ENCODE peak calls at places on chromosomes 4 and X, in ten cellular contexts. One of them, this sample, is unnamed.

GRCh38 chr4:145907363-145907762 is 31.3 kb downstream of the ZNF827 start:
- DNase-seq in HFF-Myc: no peak
- DNase-seq in fibroblast of villous mesenchyme: peak
- DNase-seq in mucosa of descending colon: no peak
- DNase-seq in SK-N-SH: no peak
- DNase-seq in fibroblast of lung: no peak
- DNase-seq in transverse colon: no peak
- DNase-seq in OCI-LY7: no peak
- DNase-seq in cardiac fibroblast: no peak
- DNase-seq in Caco-2: no peak
- DNase-seq in this sample: no peak

GRCh38 chrX:140733766-140734342 is 24.3 kb downstream of the LINC00632 start:
- DNase-seq in mucosa of descending colon: no peak
- DNase-seq in SK-N-SH: peak
- DNase-seq in cardiac fibroblast: peak
- DNase-seq in fibroblast of villous mesenchyme: peak
- DNase-seq in fibroblast of lung: peak
- DNase-seq in HFF-Myc: peak
- DNase-seq in Caco-2: peak
- DNase-seq in transverse colon: no peak
- DNase-seq in OCI-LY7: peak
- DNase-seq in this sample: no peak

GRCh38 chr4:111210576-111210975 is 587.7 kb upstream of the PITX2 start:
- DNase-seq in OCI-LY7: no peak
- DNase-seq in transverse colon: no peak
- DNase-seq in HFF-Myc: no peak
- DNase-seq in cardiac fibroblast: no peak
- DNase-seq in fibroblast of lung: no peak
- DNase-seq in SK-N-SH: no peak
- DNase-seq in Caco-2: no peak
- DNase-seq in fibroblast of villous mesenchyme: no peak
- DNase-seq in mucosa of descending colon: no peak
- DNase-seq in this sample: no peak

GRCh38 chr4:180434131-180434895 is 1808.9 kb upstream of the TENM3 start:
- DNase-seq in HFF-Myc: no peak
- DNase-seq in transverse colon: no peak
- DNase-seq in cardiac fibroblast: no peak
- DNase-seq in Caco-2: no peak
- DNase-seq in mucosa of descending colon: no peak
- DNase-seq in OCI-LY7: no peak
- DNase-seq in fibroblast of lung: no peak
- DNase-seq in fibroblast of villous mesenchyme: no peak
- DNase-seq in SK-N-SH: no peak
- DNase-seq in this sample: no peak

GRCh38 chr4:180636696-180637095 is 1606.5 kb upstream of the TENM3 start:
- DNase-seq in mucosa of descending colon: no peak
- DNase-seq in fibroblast of lung: peak
- DNase-seq in fibroblast of villous mesenchyme: no peak
- DNase-seq in OCI-LY7: no peak
- DNase-seq in SK-N-SH: no peak
- DNase-seq in HFF-Myc: no peak
- DNase-seq in Caco-2: no peak
- DNase-seq in transverse colon: no peak
- DNase-seq in cardiac fibroblast: no peak
- DNase-seq in this sample: no peak

GRCh38 chrX:140766024-140766611 is 56.6 kb downstream of the LINC00632 start:
- DNase-seq in Caco-2: peak
- DNase-seq in HFF-Myc: peak
- DNase-seq in fibroblast of lung: peak
- DNase-seq in fibroblast of villous mesenchyme: peak
- DNase-seq in OCI-LY7: peak
- DNase-seq in SK-N-SH: peak
- DNase-seq in cardiac fibroblast: peak
- DNase-seq in transverse colon: peak
- DNase-seq in mucosa of descending colon: no peak
- DNase-seq in this sample: peak

GRCh38 chrX:35841872-35842271 is 43.7 kb downstream of the MAGEB16 start:
- DNase-seq in OCI-LY7: no peak
- DNase-seq in SK-N-SH: no peak
- DNase-seq in HFF-Myc: no peak
- DNase-seq in mucosa of descending colon: no peak
- DNase-seq in transverse colon: no peak
- DNase-seq in fibroblast of villous mesenchyme: no peak
- DNase-seq in cardiac fibroblast: no peak
- DNase-seq in Caco-2: no peak
- DNase-seq in fibroblast of lung: peak
- DNase-seq in this sample: no peak

GRCh38 chr4:137922721-137923120 is 319.4 kb downstream of the SLC7A11 start:
- DNase-seq in Caco-2: no peak
- DNase-seq in cardiac fibroblast: no peak
- DNase-seq in OCI-LY7: no peak
- DNase-seq in mucosa of descending colon: no peak
- DNase-seq in transverse colon: no peak
- DNase-seq in fibroblast of lung: no peak
- DNase-seq in SK-N-SH: no peak
- DNase-seq in fibroblast of villous mesenchyme: no peak
- DNase-seq in HFF-Myc: no peak
- DNase-seq in this sample: no peak

GRCh38 chr4:114926508-114926907 is 186.9 kb downstream of the NDST4 start:
- DNase-seq in mucosa of descending colon: no peak
- DNase-seq in HFF-Myc: no peak
- DNase-seq in fibroblast of villous mesenchyme: no peak
- DNase-seq in cardiac fibroblast: no peak
- DNase-seq in SK-N-SH: no peak
- DNase-seq in transverse colon: no peak
- DNase-seq in Caco-2: no peak
- DNase-seq in fibroblast of lung: no peak
- DNase-seq in OCI-LY7: no peak
- DNase-seq in this sample: no peak

GRCh38 chr4:114921191-114921590 is 192.2 kb downstream of the NDST4 start:
- DNase-seq in cardiac fibroblast: no peak
- DNase-seq in HFF-Myc: no peak
- DNase-seq in SK-N-SH: no peak
- DNase-seq in OCI-LY7: no peak
- DNase-seq in fibroblast of villous mesenchyme: no peak
- DNase-seq in transverse colon: no peak
- DNase-seq in Caco-2: no peak
- DNase-seq in fibroblast of lung: no peak
- DNase-seq in mucosa of descending colon: no peak
- DNase-seq in this sample: no peak

GRCh38 chr4:114922582-114922912 is 190.9 kb downstream of the NDST4 start:
- DNase-seq in SK-N-SH: no peak
- DNase-seq in cardiac fibroblast: no peak
- DNase-seq in transverse colon: no peak
- DNase-seq in mucosa of descending colon: no peak
- DNase-seq in OCI-LY7: no peak
- DNase-seq in Caco-2: no peak
- DNase-seq in HFF-Myc: no peak
- DNase-seq in fibroblast of lung: no peak
- DNase-seq in fibroblast of villous mesenchyme: no peak
- DNase-seq in this sample: no peak

GRCh38 chr4:114924311-114924710 is 189.1 kb downstream of the NDST4 start:
- DNase-seq in fibroblast of lung: no peak
- DNase-seq in OCI-LY7: no peak
- DNase-seq in mucosa of descending colon: no peak
- DNase-seq in transverse colon: no peak
- DNase-seq in HFF-Myc: no peak
- DNase-seq in Caco-2: no peak
- DNase-seq in cardiac fibroblast: no peak
- DNase-seq in fibroblast of villous mesenchyme: no peak
- DNase-seq in SK-N-SH: no peak
- DNase-seq in this sample: no peak

DNA sequence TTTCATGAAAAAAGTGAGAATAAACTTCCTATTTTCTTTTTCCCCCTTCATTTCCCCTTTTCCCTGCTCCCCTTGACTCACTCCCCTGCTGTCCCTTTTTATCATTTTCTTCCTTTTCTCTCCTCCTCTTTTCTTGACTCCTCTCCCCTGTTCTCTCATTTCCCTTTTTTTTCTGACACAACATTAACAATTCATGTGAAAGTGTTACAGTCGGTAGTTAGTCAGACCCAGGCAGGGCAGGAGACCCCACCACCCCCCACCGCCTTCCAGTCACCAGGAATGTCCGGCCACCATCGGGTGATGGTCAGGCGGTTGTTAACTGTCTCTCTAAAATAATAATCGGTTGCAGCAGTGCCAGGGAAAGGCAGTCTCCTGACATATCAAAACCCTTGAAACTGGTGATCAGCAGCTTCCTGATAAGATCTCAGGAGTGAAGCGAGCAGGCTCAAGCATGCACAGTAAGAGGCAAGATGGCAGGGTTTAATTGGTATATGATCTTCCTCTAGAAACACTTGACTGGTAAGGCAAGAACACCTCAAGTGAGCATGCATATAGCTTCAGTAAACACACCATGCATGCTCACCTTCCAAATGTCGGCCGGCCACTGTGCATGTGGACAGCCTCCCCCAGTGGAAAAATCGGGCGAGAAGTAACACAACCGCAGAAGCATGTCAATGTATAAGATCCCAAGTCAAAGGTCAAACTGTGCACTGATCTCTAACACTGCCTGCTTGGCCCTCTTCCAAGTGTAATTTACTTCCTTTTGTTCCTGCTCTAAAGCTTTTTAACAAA is 191.4 kb downstream of the NDST4 start:
- DNase-seq in HFF-Myc: no peak
- DNase-seq in transverse colon: peak
- DNase-seq in Caco-2: no peak
- DNase-seq in fibroblast of villous mesenchyme: no peak
- DNase-seq in SK-N-SH: no peak
- DNase-seq in cardiac fibroblast: no peak
- DNase-seq in OCI-LY7: no peak
- DNase-seq in fibroblast of lung: no peak
- DNase-seq in mucosa of descending colon: peak
- DNase-seq in this sample: no peak
- H3K4me3 ChIP-seq in HFF-Myc: no peak
- H3K4me3 ChIP-seq in transverse colon: no peak
- H3K4me3 ChIP-seq in Caco-2: no peak
- H3K4me3 ChIP-seq in fibroblast of villous mesenchyme: no peak
- H3K4me3 ChIP-seq in SK-N-SH: no peak
- H3K4me3 ChIP-seq in cardiac fibroblast: no peak
- H3K4me3 ChIP-seq in OCI-LY7: no peak
- H3K4me3 ChIP-seq in fibroblast of lung: no peak
- H3K4me3 ChIP-seq in mucosa of descending colon: no peak
- H3K4me3 ChIP-seq in this sample: no peak

GRCh38 chr4:107866726-107867125 is 42.0 kb downstream of the SGMS2 start:
- DNase-seq in transverse colon: no peak
- DNase-seq in cardiac fibroblast: no peak
- DNase-seq in fibroblast of villous mesenchyme: no peak
- DNase-seq in fibroblast of lung: no peak
- DNase-seq in Caco-2: no peak
- DNase-seq in SK-N-SH: no peak
- DNase-seq in HFF-Myc: no peak
- DNase-seq in OCI-LY7: no peak
- DNase-seq in mucosa of descending colon: no peak
- DNase-seq in this sample: no peak

GRCh38 chr4:107876096-107876495 is 51.4 kb downstream of the SGMS2 start:
- DNase-seq in OCI-LY7: no peak
- DNase-seq in cardiac fibroblast: no peak
- DNase-seq in transverse colon: no peak
- DNase-seq in fibroblast of lung: no peak
- DNase-seq in mucosa of descending colon: no peak
- DNase-seq in SK-N-SH: no peak
- DNase-seq in HFF-Myc: no peak
- DNase-seq in fibroblast of villous mesenchyme: peak
- DNase-seq in Caco-2: no peak
- DNase-seq in this sample: no peak

GRCh38 chr4:107870236-107870635 is 45.5 kb downstream of the SGMS2 start:
- DNase-seq in HFF-Myc: no peak
- DNase-seq in OCI-LY7: no peak
- DNase-seq in SK-N-SH: no peak
- DNase-seq in cardiac fibroblast: no peak
- DNase-seq in mucosa of descending colon: no peak
- DNase-seq in transverse colon: no peak
- DNase-seq in fibroblast of villous mesenchyme: no peak
- DNase-seq in fibroblast of lung: no peak
- DNase-seq in Caco-2: no peak
- DNase-seq in this sample: no peak

DNA sequence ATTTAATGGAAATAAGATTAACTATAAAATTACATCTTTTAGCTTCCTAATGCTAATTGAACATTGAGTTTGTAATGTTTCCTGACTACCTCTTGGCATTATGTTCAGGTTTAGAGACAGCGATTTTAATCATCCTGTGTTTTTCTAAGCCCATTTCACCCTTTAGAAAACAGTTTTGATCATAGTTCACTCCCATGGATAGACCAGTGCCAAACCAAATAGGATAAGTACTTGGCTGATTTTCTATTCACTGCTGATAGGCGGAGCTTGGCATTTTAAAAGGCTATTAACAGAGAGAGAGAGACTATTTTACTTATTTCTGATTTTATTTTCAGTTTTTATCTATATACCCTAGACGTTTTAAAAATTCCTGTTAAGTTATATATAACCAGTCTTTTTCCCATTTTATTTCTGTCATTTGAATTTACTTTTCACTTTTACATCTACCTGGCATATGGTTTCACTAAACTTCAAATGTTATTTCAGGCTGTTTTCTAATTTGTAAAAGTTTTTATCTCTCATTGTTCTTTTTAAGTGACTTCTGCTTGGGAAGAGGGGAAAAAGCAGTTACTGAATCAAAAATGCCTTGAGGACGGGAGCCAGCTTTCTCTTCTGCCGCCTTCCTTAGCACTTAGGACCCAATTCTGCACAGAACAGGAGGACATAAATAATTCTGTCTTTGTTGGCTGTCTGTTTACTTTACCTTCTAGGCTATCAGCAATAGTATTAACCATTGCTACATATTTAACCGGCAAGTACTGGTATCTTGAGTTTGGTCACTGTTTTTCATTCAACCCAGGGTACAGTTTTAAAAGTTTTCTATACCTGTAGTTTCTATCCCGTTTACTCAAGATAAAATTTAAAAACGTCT is 46.4 kb downstream of the SGMS2 start:
- DNase-seq in transverse colon: no peak
- DNase-seq in fibroblast of villous mesenchyme: no peak
- DNase-seq in HFF-Myc: no peak
- DNase-seq in SK-N-SH: no peak
- DNase-seq in fibroblast of lung: peak
- DNase-seq in cardiac fibroblast: peak
- DNase-seq in OCI-LY7: no peak
- DNase-seq in mucosa of descending colon: no peak
- DNase-seq in Caco-2: no peak
- DNase-seq in this sample: no peak
- H3K4me3 ChIP-seq in transverse colon: no peak
- H3K4me3 ChIP-seq in fibroblast of villous mesenchyme: no peak
- H3K4me3 ChIP-seq in HFF-Myc: no peak
- H3K4me3 ChIP-seq in SK-N-SH: no peak
- H3K4me3 ChIP-seq in fibroblast of lung: no peak
- H3K4me3 ChIP-seq in cardiac fibroblast: no peak
- H3K4me3 ChIP-seq in OCI-LY7: no peak
- H3K4me3 ChIP-seq in mucosa of descending colon: no peak
- H3K4me3 ChIP-seq in Caco-2: no peak
- H3K4me3 ChIP-seq in this sample: no peak

GRCh38 chr4:158534727-158535126 is 13.0 kb downstream of the RXFP1 start:
- DNase-seq in mucosa of descending colon: no peak
- DNase-seq in fibroblast of lung: no peak
- DNase-seq in Caco-2: no peak
- DNase-seq in HFF-Myc: no peak
- DNase-seq in fibroblast of villous mesenchyme: no peak
- DNase-seq in SK-N-SH: no peak
- DNase-seq in transverse colon: no peak
- DNase-seq in cardiac fibroblast: no peak
- DNase-seq in OCI-LY7: no peak
- DNase-seq in this sample: no peak
- H3K4me3 ChIP-seq in mucosa of descending colon: no peak
- H3K4me3 ChIP-seq in fibroblast of lung: no peak
- H3K4me3 ChIP-seq in Caco-2: no peak
- H3K4me3 ChIP-seq in HFF-Myc: no peak
- H3K4me3 ChIP-seq in fibroblast of villous mesenchyme: no peak
- H3K4me3 ChIP-seq in SK-N-SH: no peak
- H3K4me3 ChIP-seq in transverse colon: no peak
- H3K4me3 ChIP-seq in cardiac fibroblast: no peak
- H3K4me3 ChIP-seq in OCI-LY7: no peak
- H3K4me3 ChIP-seq in this sample: no peak

GRCh38 chr4:143381171-143382118 is 44.8 kb downstream of the GAB1 start:
- DNase-seq in OCI-LY7: peak
- DNase-seq in SK-N-SH: peak
- DNase-seq in mucosa of descending colon: peak
- DNase-seq in Caco-2: no peak
- DNase-seq in fibroblast of lung: peak
- DNase-seq in fibroblast of villous mesenchyme: peak
- DNase-seq in HFF-Myc: peak
- DNase-seq in transverse colon: peak
- DNase-seq in cardiac fibroblast: peak
- DNase-seq in this sample: peak
- H3K4me3 ChIP-seq in OCI-LY7: peak
- H3K4me3 ChIP-seq in SK-N-SH: peak
- H3K4me3 ChIP-seq in mucosa of descending colon: no peak
- H3K4me3 ChIP-seq in Caco-2: no peak
- H3K4me3 ChIP-seq in fibroblast of lung: no peak
- H3K4me3 ChIP-seq in fibroblast of villous mesenchyme: no peak
- H3K4me3 ChIP-seq in HFF-Myc: no peak
- H3K4me3 ChIP-seq in transverse colon: no peak
- H3K4me3 ChIP-seq in cardiac fibroblast: no peak
- H3K4me3 ChIP-seq in this sample: no peak